ENCODE peak calls at places on chromosomes 3 and 15, in six cellular contexts. One of them, this sample, is unnamed.

GRCh38 chr15:65957451-65957850 is 88.2 kb downstream of the RAB11A start:
- DNase-seq in GM06990: no peak
- DNase-seq in fibroblast of mammary gland: no peak
- DNase-seq in prostate gland: no peak
- DNase-seq in body of pancreas: no peak
- DNase-seq in astrocyte of the spinal cord: no peak
- DNase-seq in this sample: no peak

GRCh38 chr15:59993950-59994401 is 10.1 kb upstream of the FOXB1 start:
- DNase-seq in GM06990: no peak
- DNase-seq in fibroblast of mammary gland: no peak
- DNase-seq in prostate gland: no peak
- DNase-seq in body of pancreas: no peak
- DNase-seq in astrocyte of the spinal cord: no peak
- DNase-seq in this sample: no peak

GRCh38 chr3:18295171-18295920 is 129.8 kb downstream of the SATB1 start:
- DNase-seq in GM06990: peak
- DNase-seq in fibroblast of mammary gland: peak
- DNase-seq in prostate gland: no peak
- DNase-seq in body of pancreas: peak
- DNase-seq in astrocyte of the spinal cord: peak
- DNase-seq in this sample: no peak

GRCh38 chr3:46420931-46421330 is 13.9 kb downstream of the CCRL2 start:
- DNase-seq in GM06990: no peak
- DNase-seq in fibroblast of mammary gland: no peak
- DNase-seq in prostate gland: no peak
- DNase-seq in body of pancreas: no peak
- DNase-seq in astrocyte of the spinal cord: no peak
- DNase-seq in this sample: no peak

GRCh38 chr15:68637755-68638405 is 59.1 kb downstream of the CORO2B start:
- DNase-seq in GM06990: no peak
- DNase-seq in fibroblast of mammary gland: peak
- DNase-seq in prostate gland: peak
- DNase-seq in body of pancreas: peak
- DNase-seq in astrocyte of the spinal cord: no peak
- DNase-seq in this sample: no peak

GRCh38 chr3:98741121-98741716 is 21.9 kb upstream of the ST3GAL6 start:
- DNase-seq in GM06990: no peak
- DNase-seq in fibroblast of mammary gland: no peak
- DNase-seq in prostate gland: no peak
- DNase-seq in body of pancreas: no peak
- DNase-seq in astrocyte of the spinal cord: peak
- DNase-seq in this sample: no peak

GRCh38 chr3:161630791-161631190 is 134.2 kb downstream of the OTOL1 start:
- DNase-seq in GM06990: no peak
- DNase-seq in fibroblast of mammary gland: peak
- DNase-seq in prostate gland: no peak
- DNase-seq in body of pancreas: no peak
- DNase-seq in astrocyte of the spinal cord: peak
- DNase-seq in this sample: no peak

GRCh38 chr3:6803652-6804051 is 57.3 kb upstream of the GRM7 start:
- DNase-seq in GM06990: no peak
- DNase-seq in fibroblast of mammary gland: no peak
- DNase-seq in prostate gland: no peak
- DNase-seq in body of pancreas: no peak
- DNase-seq in astrocyte of the spinal cord: no peak
- DNase-seq in this sample: no peak

GRCh38 chr3:144237351-144237750 is 265.7 kb downstream of the DIPK2A start:
- DNase-seq in GM06990: no peak
- DNase-seq in fibroblast of mammary gland: no peak
- DNase-seq in prostate gland: no peak
- DNase-seq in body of pancreas: no peak
- DNase-seq in astrocyte of the spinal cord: no peak
- DNase-seq in this sample: no peak

GRCh38 chr3:119569156-119569555 is 9.7 kb upstream of the CD80 start:
- DNase-seq in GM06990: no peak
- DNase-seq in fibroblast of mammary gland: no peak
- DNase-seq in prostate gland: no peak
- DNase-seq in body of pancreas: no peak
- DNase-seq in astrocyte of the spinal cord: no peak
- DNase-seq in this sample: no peak

GRCh38 chr15:69997701-69998273 is 99.9 kb downstream of the TLE3 start:
- DNase-seq in GM06990: no peak
- DNase-seq in fibroblast of mammary gland: peak
- DNase-seq in prostate gland: no peak
- DNase-seq in body of pancreas: peak
- DNase-seq in astrocyte of the spinal cord: peak
- DNase-seq in this sample: no peak

GRCh38 chr3:183653209-183654064 is 18.0 kb downstream of the KLHL24 start:
- DNase-seq in GM06990: no peak
- DNase-seq in fibroblast of mammary gland: peak
- DNase-seq in prostate gland: no peak
- DNase-seq in body of pancreas: no peak
- DNase-seq in astrocyte of the spinal cord: peak
- DNase-seq in this sample: no peak

GRCh38 chr3:71863563-71864190 is 78.7 kb upstream of the PROK2 start:
- DNase-seq in GM06990: no peak
- DNase-seq in fibroblast of mammary gland: no peak
- DNase-seq in prostate gland: no peak
- DNase-seq in body of pancreas: no peak
- DNase-seq in astrocyte of the spinal cord: no peak
- DNase-seq in this sample: no peak

GRCh38 chr3:74271541-74271940 is 342.9 kb downstream of the CNTN3 start:
- DNase-seq in GM06990: no peak
- DNase-seq in fibroblast of mammary gland: peak
- DNase-seq in prostate gland: no peak
- DNase-seq in body of pancreas: no peak
- DNase-seq in astrocyte of the spinal cord: no peak
- DNase-seq in this sample: no peak

GRCh38 chr3:150183619-150184425 is 213.1 kb upstream of the PFN2 start:
- DNase-seq in GM06990: peak
- DNase-seq in fibroblast of mammary gland: peak
- DNase-seq in prostate gland: peak
- DNase-seq in body of pancreas: peak
- DNase-seq in astrocyte of the spinal cord: peak
- DNase-seq in this sample: no peak

GRCh38 chr15:39394534-39394933 is 186.3 kb upstream of the THBS1 start:
- DNase-seq in GM06990: no peak
- DNase-seq in fibroblast of mammary gland: no peak
- DNase-seq in prostate gland: no peak
- DNase-seq in body of pancreas: no peak
- DNase-seq in astrocyte of the spinal cord: no peak
- DNase-seq in this sample: peak

GRCh38 chr15:84604804-84605203 is 4.0 kb downstream of the ZSCAN2 start:
- DNase-seq in GM06990: peak
- DNase-seq in fibroblast of mammary gland: peak
- DNase-seq in prostate gland: no peak
- DNase-seq in body of pancreas: no peak
- DNase-seq in astrocyte of the spinal cord: no peak
- DNase-seq in this sample: no peak

GRCh38 chr3:194379651-194380050 is 10.1 kb upstream of the LRRC15 start:
- DNase-seq in GM06990: no peak
- DNase-seq in fibroblast of mammary gland: no peak
- DNase-seq in prostate gland: no peak
- DNase-seq in body of pancreas: no peak
- DNase-seq in astrocyte of the spinal cord: no peak
- DNase-seq in this sample: no peak

GRCh38 chr15:75167588-75168076 is 34.0 kb upstream of the C15orf39 start:
- DNase-seq in GM06990: no peak
- DNase-seq in fibroblast of mammary gland: peak
- DNase-seq in prostate gland: no peak
- DNase-seq in body of pancreas: no peak
- DNase-seq in astrocyte of the spinal cord: peak
- DNase-seq in this sample: no peak

GRCh38 chr3:151357461-151357850 is 27.1 kb downstream of the P2RY12 start:
- DNase-seq in GM06990: no peak
- DNase-seq in fibroblast of mammary gland: no peak
- DNase-seq in prostate gland: no peak
- DNase-seq in body of pancreas: no peak
- DNase-seq in astrocyte of the spinal cord: no peak
- DNase-seq in this sample: no peak

GRCh38 chr3:190086191-190086590 is 34.5 kb downstream of the P3H2 start:
- DNase-seq in GM06990: peak
- DNase-seq in fibroblast of mammary gland: no peak
- DNase-seq in prostate gland: no peak
- DNase-seq in body of pancreas: no peak
- DNase-seq in astrocyte of the spinal cord: no peak
- DNase-seq in this sample: no peak

GRCh38 chr15:93974804-93975481 is 256.4 kb upstream of the MCTP2 start:
- DNase-seq in GM06990: no peak
- DNase-seq in fibroblast of mammary gland: peak
- DNase-seq in prostate gland: peak
- DNase-seq in body of pancreas: peak
- DNase-seq in astrocyte of the spinal cord: peak
- DNase-seq in this sample: no peak

GRCh38 chr15:97961067-97961954 is 808 bp downstream of the ARRDC4 start:
- DNase-seq in GM06990: no peak
- DNase-seq in fibroblast of mammary gland: peak
- DNase-seq in prostate gland: peak
- DNase-seq in body of pancreas: peak
- DNase-seq in astrocyte of the spinal cord: no peak
- DNase-seq in this sample: no peak

DNA sequence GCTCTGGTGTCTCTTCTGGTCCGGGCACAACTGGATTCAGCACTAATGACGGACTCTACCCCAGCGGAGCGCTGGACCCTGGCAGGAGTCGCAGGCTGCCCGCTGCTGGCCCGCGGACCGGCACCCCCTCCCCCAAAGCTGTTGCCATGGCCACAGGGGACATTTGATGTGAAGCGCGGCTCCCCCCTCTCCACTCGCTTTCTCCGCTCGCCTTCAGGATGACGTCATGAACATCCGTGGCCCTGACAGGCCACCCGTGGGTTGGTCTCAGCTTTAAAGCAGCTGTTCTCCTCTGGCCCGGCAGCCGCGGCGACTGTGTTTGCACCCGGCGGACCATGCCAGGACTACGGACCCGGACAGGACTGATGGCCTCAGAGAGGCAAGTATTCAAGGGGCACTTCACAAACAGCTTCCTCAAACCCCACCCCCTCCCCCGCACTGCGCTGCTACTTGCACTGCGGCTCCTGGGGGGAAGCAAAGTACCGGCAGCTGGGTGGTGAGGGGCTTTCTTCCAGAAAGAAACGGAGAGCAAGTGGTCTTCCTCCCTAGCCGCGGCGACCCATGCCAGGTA is 16.7 kb upstream of the AEN start:
- DNase-seq in GM06990: no peak
- DNase-seq in fibroblast of mammary gland: no peak
- DNase-seq in prostate gland: no peak
- DNase-seq in body of pancreas: peak
- DNase-seq in astrocyte of the spinal cord: no peak
- DNase-seq in this sample: no peak
- H3K4me3 ChIP-seq in GM06990: no peak
- H3K4me3 ChIP-seq in fibroblast of mammary gland: no peak
- H3K4me3 ChIP-seq in prostate gland: no peak
- H3K4me3 ChIP-seq in body of pancreas: no peak
- H3K4me3 ChIP-seq in astrocyte of the spinal cord: no peak
- H3K4me3 ChIP-seq in this sample: no peak

GRCh38 chr15:92901053-92901761 is 1.1 kb downstream of the CHD2 start:
- DNase-seq in GM06990: no peak
- DNase-seq in fibroblast of mammary gland: no peak
- DNase-seq in prostate gland: peak
- DNase-seq in body of pancreas: no peak
- DNase-seq in astrocyte of the spinal cord: peak
- DNase-seq in this sample: no peak

GRCh38 chr15:92900712-92901052 is 558 bp downstream of the CHD2 start:
- DNase-seq in GM06990: no peak
- DNase-seq in fibroblast of mammary gland: no peak
- DNase-seq in prostate gland: no peak
- DNase-seq in body of pancreas: no peak
- DNase-seq in astrocyte of the spinal cord: no peak
- DNase-seq in this sample: no peak

GRCh38 chr15:92899910-92900711 is at the start of gene CHD2:
- DNase-seq in GM06990: peak
- DNase-seq in fibroblast of mammary gland: peak
- DNase-seq in prostate gland: peak
- DNase-seq in body of pancreas: peak
- DNase-seq in astrocyte of the spinal cord: peak
- DNase-seq in this sample: peak

GRCh38 chr15:92897620-92898019 is 2.5 kb upstream of the CHD2 start:
- DNase-seq in GM06990: no peak
- DNase-seq in fibroblast of mammary gland: no peak
- DNase-seq in prostate gland: no peak
- DNase-seq in body of pancreas: no peak
- DNase-seq in astrocyte of the spinal cord: no peak
- DNase-seq in this sample: no peak

GRCh38 chr15:92898988-92899909 is 875 bp upstream of the CHD2 start:
- DNase-seq in GM06990: no peak
- DNase-seq in fibroblast of mammary gland: peak
- DNase-seq in prostate gland: peak
- DNase-seq in body of pancreas: no peak
- DNase-seq in astrocyte of the spinal cord: peak
- DNase-seq in this sample: no peak
- TF ChIP-seq CTCF in GM06990: peak
- TF ChIP-seq CTCF in fibroblast of mammary gland: peak
- TF ChIP-seq CTCF in prostate gland: no peak
- TF ChIP-seq CTCF in body of pancreas: peak
- TF ChIP-seq CTCF in astrocyte of the spinal cord: no peak
- TF ChIP-seq CTCF in this sample: peak

GRCh38 chr15:33068007-33068441 is 126.5 kb downstream of the FMN1 start:
- DNase-seq in GM06990: no peak
- DNase-seq in fibroblast of mammary gland: peak
- DNase-seq in prostate gland: peak
- DNase-seq in body of pancreas: peak
- DNase-seq in astrocyte of the spinal cord: peak
- DNase-seq in this sample: no peak
- H3K4me3 ChIP-seq in GM06990: no peak
- H3K4me3 ChIP-seq in fibroblast of mammary gland: no peak
- H3K4me3 ChIP-seq in prostate gland: peak
- H3K4me3 ChIP-seq in body of pancreas: no peak
- H3K4me3 ChIP-seq in astrocyte of the spinal cord: no peak
- H3K4me3 ChIP-seq in this sample: no peak

DNA sequence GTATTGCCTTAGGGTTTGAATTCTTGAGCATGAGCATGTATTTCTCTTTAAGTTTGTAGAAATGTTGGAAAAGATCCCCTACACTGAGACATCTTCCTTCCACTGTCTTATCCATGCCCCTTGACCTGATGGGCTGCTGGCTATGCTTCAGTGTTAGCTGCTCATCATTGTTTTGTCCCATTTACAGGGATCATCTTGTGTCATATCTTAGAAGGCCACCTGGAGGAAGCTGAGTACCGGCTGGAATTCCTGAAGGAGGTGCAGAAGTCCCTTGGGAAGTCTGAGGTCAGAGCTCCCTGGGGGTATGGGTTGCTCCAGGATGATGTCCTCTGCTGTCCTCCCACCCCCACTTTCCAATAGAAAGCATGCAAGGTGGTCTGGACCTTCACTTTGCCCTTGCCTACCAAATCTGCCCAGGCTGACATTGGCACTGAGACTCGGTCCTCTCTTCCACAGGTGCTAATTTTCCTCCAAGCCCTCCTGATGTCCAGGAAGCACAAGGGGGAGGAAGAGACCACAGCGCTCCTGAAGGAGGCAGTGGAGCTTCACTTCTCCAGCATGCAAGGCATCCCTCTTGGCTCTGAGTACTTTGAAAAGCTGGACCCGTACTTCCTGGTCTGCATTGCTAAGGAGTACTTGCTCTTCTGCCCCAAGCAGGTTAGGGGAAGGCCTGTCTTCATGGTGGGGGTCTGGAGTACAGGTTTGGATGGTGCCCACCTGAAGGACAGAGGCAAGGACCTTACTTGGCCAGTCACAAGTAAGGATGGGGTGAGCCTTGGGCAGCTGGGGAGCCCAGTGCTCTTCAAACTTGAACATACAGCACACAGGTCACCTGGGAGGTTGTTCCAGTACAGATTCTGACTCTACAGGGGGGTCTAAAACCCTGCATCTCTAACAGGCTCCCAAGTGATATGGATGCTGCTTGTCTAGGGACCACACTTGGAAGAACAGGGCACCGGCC is 17.7 kb downstream of the TTC21A start:
- DNase-seq in GM06990: no peak
- DNase-seq in fibroblast of mammary gland: peak
- DNase-seq in prostate gland: peak
- DNase-seq in body of pancreas: peak
- DNase-seq in astrocyte of the spinal cord: peak
- DNase-seq in this sample: no peak
- TF ChIP-seq CTCF in GM06990: no peak
- TF ChIP-seq CTCF in fibroblast of mammary gland: peak
- TF ChIP-seq CTCF in prostate gland: no peak
- TF ChIP-seq CTCF in body of pancreas: peak
- TF ChIP-seq CTCF in astrocyte of the spinal cord: peak
- TF ChIP-seq CTCF in this sample: peak

This sample was measured in LNCaP clone FGC.